ENCODE peak calls at places on chromosomes 5 and 9, in ten cellular contexts. V is PC-3; H is pancreas; Z is CD8-positive, alpha-beta memory T cell; K is left ventricle myocardium inferior; F is right cardiac atrium; N is gastrocnemius medialis; T is effector memory CD4-positive, alpha-beta T cell; L is sigmoid colon; X is CD4-positive, alpha-beta memory T cell. S is an unnamed sample.
A peak's percentile ranks its signal among the peaks of the same experiment; 100 is the strongest.

GRCh38 chr5:136994154-136994553 is 505.0 kb downstream of the SPOCK1 start:
- DNase-seq in X (no peak), V (no peak), N (no peak), H (no peak), L (no peak), T (no peak), K (no peak), F (peak; percentile 42), Z (no peak), S (no peak)

GRCh38 chr5:16913187-16913839 is 22.8 kb downstream of the MYO10 start:
- DNase-seq in K (no peak), L (no peak), H (peak; percentile 62), X (no peak), Z (no peak), F (no peak), T (no peak), N (no peak), V (peak; percentile 83), S (peak; percentile 73)

GRCh38 chr5:68233075-68233474 is 17.5 kb downstream of the PIK3R1 start:
- DNase-seq in Z (no peak), K (no peak), T (no peak), N (no peak), L (no peak), F (no peak), X (no peak), H (no peak), V (no peak), S (no peak)

GRCh38 chr5:53726121-53726520 is 165.7 kb downstream of the NDUFS4 start:
- DNase-seq in Z (no peak), V (peak; percentile 23), T (no peak), F (no peak), N (no peak), L (no peak), X (no peak), K (no peak), H (no peak), S (no peak)

GRCh38 chr5:462051-462481 is 19.1 kb downstream of the EXOC3 start:
- DNase-seq in T (no peak), F (no peak), H (peak; percentile 6), N (no peak), Z (peak; percentile 26), V (no peak), X (no peak), K (peak; percentile 8), L (peak; percentile 33), S (peak; percentile 16)

GRCh38 chr9:4572184-4572826 is 82.0 kb downstream of the SLC1A1 start:
- DNase-seq in X (peak; percentile 23), N (no peak), H (no peak), K (no peak), L (no peak), Z (no peak), T (no peak), F (no peak), V (no peak), S (no peak)

GRCh38 chr9:27711241-27711640 is 138.0 kb upstream of the C9orf72 start:
- DNase-seq in Z (no peak), T (no peak), X (no peak), L (no peak), V (no peak), F (no peak), K (no peak), N (no peak), H (no peak), S (no peak)

GRCh38 chr5:161301586-161301985 is 244.9 kb downstream of the GABRB2 start:
- DNase-seq in F (no peak), L (no peak), X (no peak), H (no peak), K (no peak), T (no peak), V (no peak), N (no peak), Z (no peak), S (no peak)

GRCh38 chr9:72038408-72038807 is 22.0 kb downstream of the C9orf57 start:
- DNase-seq in Z (no peak), T (no peak), X (no peak), K (peak; percentile 44), V (no peak), L (no peak), H (no peak), F (peak; percentile 60), N (no peak), S (no peak)

GRCh38 chr9:137814841-137815240 is 62.7 kb upstream of the CACNA1B start:
- DNase-seq in H (no peak), X (no peak), L (no peak), K (no peak), F (peak; percentile 24), V (no peak), T (no peak), N (no peak), Z (no peak), S (no peak)

GRCh38 chr9:116157436-116158138 is 4.0 kb downstream of the PAPPA start:
- DNase-seq in H (no peak), X (no peak), Z (no peak), N (no peak), V (no peak), K (no peak), L (peak; percentile 58), F (peak; percentile 50), T (no peak), S (no peak)

GRCh38 chr5:31987985-31988710 is 186.0 kb downstream of the GOLPH3 start:
- DNase-seq in N (no peak), X (no peak), F (no peak), V (peak; percentile 99), K (no peak), L (no peak), T (no peak), H (no peak), Z (no peak), S (no peak)

GRCh38 chr5:179273441-179274145 is 71.7 kb downstream of the ADAMTS2 start:
- DNase-seq in T (no peak), V (no peak), F (peak; percentile 44), Z (peak; percentile 27), N (no peak), X (no peak), H (no peak), L (peak; percentile 60), K (no peak), S (no peak)

GRCh38 chr5:132176987-132177386 is 50.7 kb downstream of the P4HA2 start:
- DNase-seq in L (no peak), V (peak; percentile 28), K (no peak), N (no peak), T (no peak), X (no peak), Z (no peak), H (no peak), F (no peak), S (no peak)

DNA sequence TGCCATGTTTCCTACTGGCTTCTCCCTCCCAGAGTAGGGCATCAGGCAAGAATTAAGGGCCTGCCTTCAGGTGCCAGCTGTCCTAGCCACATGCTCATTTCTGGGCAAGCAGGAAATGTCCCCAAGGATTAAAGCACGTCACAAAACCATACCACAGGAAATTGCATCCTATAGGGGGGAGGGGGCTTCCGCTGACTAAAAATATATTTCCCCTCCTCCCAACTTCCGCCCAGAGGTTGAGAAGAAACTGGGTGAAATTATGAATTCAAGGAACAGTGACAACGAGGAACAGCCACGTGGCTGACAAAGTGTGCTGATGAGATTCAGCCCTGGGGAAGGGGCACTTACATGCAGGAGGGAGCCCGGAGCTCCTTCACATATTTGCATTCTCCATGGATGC is 4.1 kb downstream of the HBEGF start:
- DNase-seq in T (no peak), N (no peak), V (no peak), L (peak; percentile 63), K (no peak), F (no peak), Z (no peak), X (peak; percentile 38), H (no peak), S (no peak)
- H3K4me1 ChIP-seq in T (peaks cover 27% of the 10 kb centered on the region), N (peaks cover 88% of the 10 kb centered on the region), V (peaks cover 71% of the 10 kb centered on the region), L (no peaks in the 10 kb centered on the region), K (peaks cover 97% of the 10 kb centered on the region), F (peaks cover 18% of the 10 kb centered on the region), Z (peaks cover 39% of the 10 kb centered on the region), X (peaks cover 42% of the 10 kb centered on the region), H (peaks cover 18% of the 10 kb centered on the region), S (peaks cover 12% of the 10 kb centered on the region)

GRCh38 chr5:30693326-30693725 is 500.2 kb upstream of the CDH6 start:
- DNase-seq in Z (no peak), V (no peak), X (no peak), N (no peak), K (no peak), H (no peak), T (no peak), F (no peak), L (no peak), S (no peak)

GRCh38 chr5:30698217-30698616 is 495.3 kb upstream of the CDH6 start:
- DNase-seq in X (no peak), T (no peak), H (no peak), F (no peak), N (no peak), L (no peak), K (no peak), Z (no peak), V (no peak), S (no peak)
- H3K4me1 ChIP-seq in X (no peaks in the 10 kb centered on the region), T (no peaks in the 10 kb centered on the region), H (no peaks in the 10 kb centered on the region), F (no peaks in the 10 kb centered on the region), N (no peaks in the 10 kb centered on the region), L (no peaks in the 10 kb centered on the region), K (no peaks in the 10 kb centered on the region), Z (no peaks in the 10 kb centered on the region), V (no peaks in the 10 kb centered on the region), S (no peaks in the 10 kb centered on the region)

GRCh38 chr9:113398796-113399195 is 2.3 kb downstream of the ALAD start:
- DNase-seq in N (no peak), V (no peak), F (no peak), X (no peak), Z (no peak), H (no peak), L (no peak), T (no peak), K (no peak), S (no peak)
- H3K4me1 ChIP-seq in N (peaks cover 26% of the 10 kb centered on the region), V (peaks cover 21% of the 10 kb centered on the region), F (peaks cover 6% of the 10 kb centered on the region), X (peaks cover 16% of the 10 kb centered on the region), Z (peaks cover 16% of the 10 kb centered on the region), H (peaks cover 44% of the 10 kb centered on the region), L (no peaks in the 10 kb centered on the region), T (peaks cover 8% of the 10 kb centered on the region), K (peaks cover 52% of the 10 kb centered on the region), S (peaks cover 28% of the 10 kb centered on the region)

GRCh38 chr5:119289413-119289812 is 66.4 kb upstream of the TNFAIP8 start:
- DNase-seq in H (no peak), F (no peak), V (no peak), N (no peak), K (no peak), T (no peak), Z (no peak), L (no peak), X (no peak), S (no peak)

GRCh38 chr5:119291056-119291455 is 64.8 kb upstream of the TNFAIP8 start:
- DNase-seq in K (no peak), Z (no peak), T (no peak), X (no peak), V (no peak), N (no peak), L (no peak), F (no peak), H (no peak), S (no peak)

GRCh38 chr5:119288364-119289047 is 67.3 kb upstream of the TNFAIP8 start:
- DNase-seq in X (no peak), H (no peak), V (peak; percentile 59), T (no peak), Z (no peak), F (no peak), K (no peak), N (no peak), L (no peak), S (no peak)

GRCh38 chr5:119290607-119291006 is 65.2 kb upstream of the TNFAIP8 start:
- DNase-seq in X (no peak), L (no peak), T (no peak), K (no peak), N (no peak), F (no peak), V (no peak), H (no peak), Z (no peak), S (no peak)

GRCh38 chr5:119290161-119290569 is 65.7 kb upstream of the TNFAIP8 start:
- DNase-seq in N (no peak), T (no peak), H (no peak), Z (no peak), F (no peak), L (no peak), X (no peak), V (no peak), K (no peak), S (no peak)
- H3K4me1 ChIP-seq in N (peaks cover 3% of the 10 kb centered on the region), T (peaks cover 61% of the 10 kb centered on the region), H (peaks cover 58% of the 10 kb centered on the region), Z (peaks cover 75% of the 10 kb centered on the region), F (no peaks in the 10 kb centered on the region), L (no peaks in the 10 kb centered on the region), X (peaks cover 82% of the 10 kb centered on the region), V (peaks cover 35% of the 10 kb centered on the region), K (peaks cover 52% of the 10 kb centered on the region), S (peaks cover 18% of the 10 kb centered on the region)